ENCODE peak calls at places on chromosomes 4 and X, in four cellular contexts. C is EL; S is stimulated activated CD4-positive, alpha-beta T cell treated with anti-CD3 and anti-CD28 coated beads, Interleukin-4, amount 100 ng/mL, for 4 hours; V is NCI-H1092. K is an unnamed sample.

GRCh38 chr4:137514401-137515116 is 17.7 kb downstream of the PCDH18 start:
- DNase-seq in C (peak; percentile 44), S (no peak), V (no peak), K (no peak)

GRCh38 chr4:53861856-53862610 is 202.4 kb downstream of the CHIC2 start:
- DNase-seq in C (peak; percentile 81), S (no peak), V (no peak), K (no peak)

GRCh38 chrX:70995338-70995737 is 64.4 kb upstream of the SLC7A3 start:
- DNase-seq in C (no peak), S (no peak), V (no peak), K (no peak)

GRCh38 chrX:20789103-20789502 is 522.4 kb upstream of the RPS6KA3 start:
- DNase-seq in C (no peak), S (no peak), V (no peak), K (no peak)

GRCh38 chr4:102217345-102217744 is 127.9 kb downstream of the SLC39A8 start:
- DNase-seq in C (peak; percentile 29), S (no peak), V (no peak), K (no peak)

GRCh38 chrX:137194164-137194563 is 160.4 kb upstream of the GPR101 start:
- DNase-seq in C (peak; percentile 10), S (peak; percentile 1), V (peak; percentile 13), K (peak; percentile 5)

GRCh38 chr4:182139481-182139880 is 103.7 kb upstream of the TENM3 start:
- DNase-seq in C (no peak), S (no peak), V (no peak), K (no peak)

GRCh38 chr4:1406946-1407656 is 859 bp upstream of the NKX1-1 start:
- DNase-seq in C (no peak), S (no peak), V (no peak), K (no peak)